ENCODE peak calls at places on chromosomes 13 and 19, in four cellular contexts. A, X, T and M are unnamed samples.

GRCh38 chr13:111462221-111462764 is 141.9 kb downstream of the TEX29 start:
- DNase-seq in A (no peak), X (no peak), T (no peak), M (no peak)

GRCh38 chr13:90336507-90336906 is 1011.0 kb upstream of the MIR17HG start:
- DNase-seq in X (no peak), T (no peak), A (no peak), M (no peak)

GRCh38 chr13:98285317-98285716 is 108.2 kb upstream of the RNF113B start:
- DNase-seq in A (no peak), X (no peak), T (no peak), M (no peak)

GRCh38 chr19:10769533-10770491 is 51.9 kb downstream of the DNM2 start:
- DNase-seq in A (no peak), T (no peak), X (peak), M (no peak)

GRCh38 chr13:45403081-45403480 is 15.1 kb downstream of the SLC25A30 start:
- DNase-seq in X (no peak), T (no peak), A (no peak), M (no peak)

GRCh38 chr19:9431475-9431874 is 3.9 kb downstream of the ZNF266 start:
- DNase-seq in A (no peak), X (no peak), T (peak), M (no peak)

GRCh38 chr19:54106716-54107115 is 4.1 kb downstream of the NDUFA3 start:
- DNase-seq in A (no peak), T (no peak), X (no peak), M (no peak)

GRCh38 chr19:18150776-18151624 is 2.0 kb upstream of the PIK3R2 start:
- DNase-seq in T (no peak), A (no peak), X (no peak), M (no peak)

GRCh38 chr13:112931028-112931934 is 37.7 kb upstream of the MCF2L start:
- DNase-seq in X (no peak), T (peak), A (peak), M (peak)

GRCh38 chr19:3576696-3577443 is 4.1 kb downstream of the HMG20B start:
- DNase-seq in X (peak), A (no peak), T (peak), M (no peak)